ENCODE peak calls at places on chromosomes 11 and 22, in nine cellular contexts. H, U, E, A, D, W, S, T and R are unnamed samples. For H3K4me1, the result is how much of the 10 kb centered on the place peaks cover.

GRCh38 chr22:31911565-31912401 is 32.6 kb upstream of the YWHAH start:
- DNase-seq in D (no peak), T (no peak), S (no peak), H (no peak), U (no peak), W (no peak), E (peak), A (no peak), R (no peak)

GRCh38 chr22:46829140-46829891 is 66.9 kb downstream of the TBC1D22A start:
- DNase-seq in E (no peak), U (no peak), T (peak), H (peak), S (no peak), W (no peak), A (peak), D (no peak), R (peak)

GRCh38 chr22:29202231-29203192 is 3.2 kb upstream of the EMID1 start:
- DNase-seq in T (peak), A (peak), E (peak), D (peak), H (no peak), S (no peak), U (no peak), W (no peak), R (peak)

GRCh38 chr11:129960216-129961214 is 42.1 kb downstream of the PRDM10 start:
- DNase-seq in D (no peak), A (no peak), S (peak), E (no peak), W (no peak), H (no peak), T (peak), U (no peak), R (no peak)

GRCh38 chr11:75090778-75091177 is 5.9 kb downstream of the OR2AT4 start:
- DNase-seq in T (no peak), U (no peak), E (no peak), H (no peak), A (no peak), D (no peak), W (no peak), S (no peak), R (no peak)

GRCh38 chr11:69803022-69803421 is 16.2 kb downstream of the FGF3 start:
- DNase-seq in T (no peak), U (no peak), S (no peak), W (no peak), H (no peak), A (no peak), E (no peak), D (no peak), R (no peak)

GRCh38 chr11:8577791-8578581 is 16.0 kb downstream of the STK33 start:
- DNase-seq in W (no peak), S (no peak), E (no peak), H (no peak), U (no peak), D (no peak), A (no peak), T (peak), R (no peak)

GRCh38 chr11:13316528-13316961 is 39.0 kb downstream of the BMAL1 start:
- DNase-seq in A (peak), U (no peak), T (no peak), W (no peak), D (no peak), E (no peak), S (no peak), H (no peak), R (no peak)

GRCh38 chr22:31238057-31238456 is 26.0 kb downstream of the LIMK2 start:
- DNase-seq in D (no peak), U (no peak), T (no peak), E (no peak), W (no peak), H (no peak), S (no peak), A (no peak), R (no peak)

GRCh38 chr11:65616575-65617001 is 1.0 kb downstream of the PCNX3 start:
- DNase-seq in T (peak), D (no peak), E (no peak), W (no peak), H (no peak), U (no peak), A (no peak), S (no peak), R (no peak)

GRCh38 chr11:95254139-95254704 is 23.2 kb upstream of the SESN3 start:
- DNase-seq in A (peak), W (peak), T (peak), U (peak), E (peak), S (peak), D (peak), H (peak), R (peak)

GRCh38 chr11:118853693-118854092 is 30.0 kb upstream of the CXCR5 start:
- DNase-seq in T (no peak), S (no peak), U (no peak), E (no peak), D (no peak), W (no peak), H (no peak), A (no peak), R (no peak)

GRCh38 chr11:35330924-35331323 is 88.4 kb downstream of the SLC1A2 start:
- DNase-seq in W (no peak), T (no peak), A (no peak), S (no peak), D (no peak), H (no peak), U (no peak), E (no peak), R (no peak)

GRCh38 chr11:48182860-48183526 is 33.6 kb upstream of the OR4B1 start:
- DNase-seq in W (no peak), U (no peak), D (no peak), H (no peak), E (no peak), S (no peak), T (no peak), A (no peak), R (no peak)

GRCh38 chr22:20777420-20778177 is 3.7 kb downstream of the SERPIND1 start:
- DNase-seq in U (no peak), E (no peak), S (peak), W (peak), H (no peak), A (no peak), T (peak), D (no peak), R (peak)

GRCh38 chr11:24531528-24531927 is 34.7 kb downstream of the LUZP2 start:
- DNase-seq in A (no peak), T (no peak), D (no peak), S (no peak), H (no peak), W (no peak), U (no peak), E (no peak), R (no peak)

GRCh38 chr22:37442537-37442936 is 15.3 kb upstream of the ELFN2 start:
- DNase-seq in W (no peak), A (no peak), E (no peak), S (peak), T (peak), U (no peak), H (no peak), D (no peak), R (peak)

GRCh38 chr11:2265396-2265795 is 5.0 kb downstream of the ASCL2 start:
- DNase-seq in D (no peak), S (no peak), E (peak), A (peak), H (peak), W (no peak), U (no peak), T (no peak), R (no peak)

GRCh38 chr11:105447936-105448702 is 161.8 kb upstream of the GRIA4 start:
- DNase-seq in E (no peak), S (no peak), T (no peak), A (no peak), W (no peak), D (no peak), U (no peak), H (no peak), R (no peak)

GRCh38 chr11:111018571-111018970 is 227.0 kb upstream of the POU2AF2 start:
- DNase-seq in W (no peak), U (no peak), H (no peak), E (no peak), A (no peak), T (no peak), D (no peak), S (no peak), R (no peak)

GRCh38 chr11:72039108-72039850 is 40.6 kb downstream of the IL18BP start:
- DNase-seq in S (no peak), U (no peak), W (peak), T (peak), A (peak), D (no peak), E (peak), H (no peak), R (no peak)

GRCh38 chr11:81596709-81597108 is 1137.0 kb downstream of the FAM181B start:
- DNase-seq in E (no peak), S (no peak), T (no peak), A (no peak), H (no peak), W (no peak), U (no peak), D (no peak), R (peak)

GRCh38 chr22:31148516-31148915 is 8.2 kb upstream of the PLA2G3 start:
- DNase-seq in H (no peak), U (no peak), W (no peak), T (no peak), A (peak), E (no peak), S (no peak), D (no peak), R (no peak)

GRCh38 chr11:1031121-1031899 is 5.2 kb downstream of the MUC6 start:
- DNase-seq in A (no peak), T (no peak), U (no peak), H (no peak), S (no peak), W (no peak), D (no peak), E (no peak), R (no peak)

DNA sequence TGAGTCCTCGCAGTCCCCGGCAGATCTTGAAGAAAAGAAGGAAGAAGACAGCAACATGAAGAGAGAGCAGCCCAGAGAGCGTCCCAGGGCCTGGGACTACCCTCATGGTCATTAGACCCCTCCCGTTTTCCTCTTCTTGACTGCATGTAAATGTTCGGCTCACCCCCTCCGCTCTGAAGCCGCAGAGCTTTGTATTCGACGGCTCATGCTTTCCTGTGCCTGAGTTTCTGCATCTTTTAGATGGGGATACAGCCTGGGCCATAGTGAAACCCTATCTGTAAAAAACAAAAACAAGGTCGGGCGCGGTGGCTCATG is 7.7 kb downstream of the USP18 start:
- DNase-seq in T (no peak), U (no peak), A (no peak), D (no peak), W (no peak), S (no peak), H (no peak), E (no peak), R (no peak)
- H3K4me1 ChIP-seq in T (under half), U (under half), A (under half), D (under half), W (under half), S (under half), H (under half), E (under half), R (under half)

GRCh38 chr11:88158081-88158480 is 17.2 kb downstream of the RAB38 start:
- DNase-seq in E (no peak), S (no peak), T (no peak), D (no peak), A (no peak), U (no peak), W (no peak), H (no peak), R (no peak)

GRCh38 chr11:88157401-88157800 is 17.8 kb downstream of the RAB38 start:
- DNase-seq in U (no peak), T (no peak), H (no peak), S (no peak), E (no peak), D (no peak), W (no peak), A (no peak), R (no peak)

GRCh38 chr11:88151866-88152265 is 23.4 kb downstream of the RAB38 start:
- DNase-seq in W (no peak), S (no peak), U (no peak), T (peak), H (no peak), D (no peak), A (no peak), E (no peak), R (no peak)

DNA sequence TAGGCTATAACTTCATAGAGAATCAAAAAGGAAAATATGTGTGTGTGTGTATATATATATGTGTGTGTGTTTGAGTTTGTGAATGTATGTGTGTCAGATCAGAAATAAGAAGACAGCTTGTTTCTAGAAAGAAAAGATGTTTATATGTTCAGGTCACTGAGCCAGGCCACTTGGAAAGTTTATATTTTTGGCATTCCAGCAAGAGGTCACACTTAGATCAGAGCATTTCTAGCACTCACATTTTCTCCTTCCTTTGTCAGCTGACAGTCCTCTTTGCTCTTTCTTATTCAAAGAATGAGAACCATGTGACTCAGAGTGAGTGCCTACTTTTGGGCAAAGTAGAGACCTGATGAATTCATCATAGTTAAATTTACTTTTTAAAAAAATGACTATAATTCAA is 22.9 kb downstream of the RAB38 start:
- DNase-seq in S (no peak), U (no peak), D (no peak), T (peak), A (no peak), W (no peak), E (no peak), H (no peak), R (no peak)
- H3K4me1 ChIP-seq in S (under half), U (under half), D (under half), T (under half), A (under half), W (under half), E (under half), H (under half), R (under half)

GRCh38 chr22:26545385-26545784 is 33.1 kb upstream of the TFIP11 start:
- DNase-seq in T (no peak), H (no peak), A (no peak), U (no peak), D (no peak), W (no peak), E (no peak), S (no peak), R (no peak)

GRCh38 chr22:26547426-26547825 is 35.2 kb upstream of the TFIP11 start:
- DNase-seq in D (no peak), T (no peak), E (no peak), U (no peak), H (no peak), A (no peak), S (no peak), W (no peak), R (no peak)

GRCh38 chr22:26546282-26546681 is 34.0 kb upstream of the TFIP11 start:
- DNase-seq in T (no peak), H (no peak), W (no peak), U (no peak), D (no peak), E (no peak), S (no peak), A (peak), R (no peak)

GRCh38 chr22:26544489-26544888 is 32.2 kb upstream of the TFIP11 start:
- DNase-seq in D (no peak), S (no peak), A (no peak), H (no peak), T (no peak), W (no peak), E (no peak), U (no peak), R (no peak)

DNA sequence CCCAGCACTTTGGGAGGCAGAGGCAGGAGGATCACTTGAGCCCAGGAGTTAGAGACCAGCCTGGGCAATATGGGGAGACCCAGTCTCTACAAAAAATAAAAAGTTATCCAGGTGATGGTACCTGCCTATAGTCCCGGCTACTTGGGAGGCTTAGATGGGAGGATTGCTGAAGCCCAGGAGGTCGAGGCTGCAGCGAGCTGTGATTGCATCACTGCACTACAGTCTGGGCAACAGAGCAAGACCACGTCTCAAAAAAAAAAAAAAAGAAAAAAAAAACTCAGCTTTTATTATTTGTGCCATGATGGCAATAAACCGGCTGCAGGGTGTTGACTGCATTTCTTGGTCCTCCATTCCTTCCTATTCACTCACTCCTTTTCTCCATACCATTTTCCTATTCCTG is 33.6 kb upstream of the TFIP11 start:
- DNase-seq in W (no peak), E (no peak), U (no peak), S (no peak), H (no peak), D (no peak), T (no peak), A (no peak), R (no peak)
- H3K4me1 ChIP-seq in W (under half), E (under half), U (under half), S (under half), H (under half), D (under half), T (under half), A (under half), R (under half)

DNA sequence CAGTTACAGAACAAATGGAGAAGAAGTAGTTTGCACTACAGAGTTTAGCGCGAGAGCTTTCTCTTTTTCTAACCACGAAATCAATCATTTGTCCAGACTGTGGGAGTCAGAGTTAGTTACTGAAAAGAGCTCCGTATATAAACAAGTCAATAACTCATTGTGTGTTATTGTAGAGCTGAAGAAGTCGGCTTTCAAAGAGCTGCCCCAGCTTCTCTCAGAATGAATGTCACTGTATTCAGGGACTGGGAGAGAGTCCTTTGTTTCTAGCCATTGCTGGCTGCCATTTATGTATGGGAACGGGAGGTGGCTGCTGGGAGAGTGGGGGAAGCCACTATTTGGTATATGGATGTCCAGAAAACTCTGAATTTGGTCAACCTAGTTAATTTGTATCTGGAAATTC is 227.7 kb downstream of the DCDC1 start:
- DNase-seq in A (no peak), D (no peak), W (no peak), U (peak), H (no peak), E (no peak), T (no peak), S (no peak), R (no peak)
- H3K4me1 ChIP-seq in A (under half), D (under half), W (under half), U (under half), H (under half), E (under half), T (under half), S (under half), R (under half)

GRCh38 chr11:19805827-19806226 is 93.2 kb downstream of the NAV2 start:
- DNase-seq in S (no peak), T (no peak), E (no peak), H (no peak), W (no peak), D (no peak), A (no peak), U (no peak), R (no peak)
- H3K4me1 ChIP-seq in S (under half), T (under half), E (half or more), H (half or more), W (under half), D (under half), A (under half), U (under half), R (under half)

GRCh38 chr22:36358533-36359171 is 29.1 kb downstream of the MYH9 start:
- DNase-seq in A (peak), T (no peak), W (no peak), U (no peak), H (no peak), D (no peak), S (no peak), E (no peak), R (no peak)

GRCh38 chr22:36362077-36362476 is 25.7 kb downstream of the MYH9 start:
- DNase-seq in A (no peak), E (no peak), U (no peak), W (no peak), T (no peak), D (no peak), H (no peak), S (no peak), R (no peak)

GRCh38 chr22:36360871-36361383 is 26.8 kb downstream of the MYH9 start:
- DNase-seq in T (peak), D (no peak), W (no peak), H (no peak), E (no peak), S (no peak), U (no peak), A (peak), R (no peak)

GRCh38 chr22:36359172-36359973 is 28.4 kb downstream of the MYH9 start:
- DNase-seq in H (no peak), S (no peak), D (no peak), W (no peak), T (no peak), A (peak), U (no peak), E (no peak), R (no peak)

DNA sequence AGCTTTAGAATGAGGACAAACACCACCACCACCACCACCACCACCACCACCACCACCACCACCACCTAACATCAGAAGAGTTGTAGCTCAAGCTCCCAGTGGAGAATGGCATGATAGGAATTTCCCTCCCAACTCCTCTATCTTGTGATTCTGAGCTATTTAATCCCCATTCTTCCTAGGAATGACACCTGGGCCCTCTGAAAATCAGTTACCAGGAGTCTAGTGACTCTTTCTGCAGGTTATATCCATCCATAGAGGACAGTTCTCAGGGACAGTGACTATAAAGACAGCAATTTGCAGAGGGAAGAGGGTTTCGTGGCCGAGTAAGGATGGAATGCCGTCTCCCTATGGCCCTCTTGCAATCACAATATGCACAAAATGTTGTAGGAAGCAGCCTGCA is 27.8 kb downstream of the MYH9 start:
- DNase-seq in D (no peak), E (no peak), H (no peak), S (no peak), U (no peak), A (no peak), W (no peak), T (no peak), R (no peak)
- H3K4me1 ChIP-seq in D (half or more), E (half or more), H (half or more), S (half or more), U (under half), A (half or more), W (half or more), T (half or more), R (under half)